ENCODE peak calls at places on chromosomes 16 and 17, in nine cellular contexts. I is RWPE1; D is NCI-H1105 treated with DMSO at 0.1 percent for 48 hours; K is stimulated activated naive B cell treated with anti-CD40 and anti-IgM and Interleukin-4, amounts not matched to agents 10 μg/mL and 1 μg/mL and 100 μg/mL, for 72 hours; N is GM10248; J is H54; C is substantia nigra; Y is fibroblast of villous mesenchyme; Q is stimulated activated CD4-positive, alpha-beta T cell treated with anti-CD3 and anti-CD28 coated beads, Interleukin-1b, Interleukin-23, amount 100 ng/mL, for 1 hour. M is an unnamed sample.

GRCh38 chr16:26531290-26531730 is 535.4 kb upstream of the C16orf82 start:
- DNase-seq in I (no peak), D (no peak), K (no peak), N (no peak), J (no peak), C (no peak), Y (no peak), Q (no peak), M (no peak)

GRCh38 chr16:27890866-27891265 is 172.6 kb downstream of the GSG1L start:
- DNase-seq in I (no peak), D (no peak), K (no peak), N (no peak), J (no peak), C (no peak), Y (no peak), Q (no peak), M (no peak)

GRCh38 chr17:81871387-81872120 is 417 bp upstream of the ARHGDIA start:
- DNase-seq in I (peak), D (peak), K (peak), N (peak), J (peak), C (peak), Y (peak), Q (peak), M (peak)

GRCh38 chr17:49514374-49514738 is 19.3 kb downstream of the NGFR start:
- DNase-seq in I (no peak), D (no peak), K (no peak), N (no peak), J (no peak), C (no peak), Y (peak), Q (no peak), M (no peak)

GRCh38 chr17:80668375-80669149 is 123.9 kb downstream of the RPTOR start:
- DNase-seq in I (no peak), D (no peak), K (no peak), N (no peak), J (no peak), C (no peak), Y (no peak), Q (no peak), M (no peak)

GRCh38 chr17:80034654-80034976 is 1.1 kb downstream of the TBC1D16 start:
- DNase-seq in I (no peak), D (no peak), K (no peak), N (no peak), J (no peak), C (no peak), Y (no peak), Q (no peak), M (no peak)

GRCh38 chr17:36816889-36817288 is 120.4 kb upstream of the LHX1 start:
- DNase-seq in I (no peak), D (no peak), K (no peak), N (no peak), J (no peak), C (no peak), Y (no peak), Q (no peak), M (no peak)

GRCh38 chr17:76014100-76014924 is 12.8 kb downstream of the EVPL start:
- DNase-seq in I (peak), D (peak), K (peak), N (peak), J (peak), C (peak), Y (peak), Q (peak), M (peak)

GRCh38 chr17:42618442-42619150 is 9.1 kb downstream of the TUBG1 start:
- DNase-seq in I (peak), D (peak), K (peak), N (peak), J (no peak), C (peak), Y (peak), Q (no peak), M (no peak)

GRCh38 chr17:43114101-43114691 is 11.0 kb downstream of the BRCA1 start:
- DNase-seq in I (no peak), D (no peak), K (no peak), N (no peak), J (no peak), C (no peak), Y (no peak), Q (no peak), M (no peak)

GRCh38 chr17:4127555-4127954 is 15.3 kb downstream of the ZZEF1 start:
- DNase-seq in I (no peak), D (no peak), K (no peak), N (peak), J (no peak), C (no peak), Y (no peak), Q (no peak), M (no peak)

GRCh38 chr17:21460358-21460757 is 84.2 kb downstream of the KCNJ12 start:
- DNase-seq in I (no peak), D (no peak), K (no peak), N (no peak), J (no peak), C (no peak), Y (peak), Q (no peak), M (no peak)

GRCh38 chr17:55582910-55583309 is 71.7 kb upstream of the SMIM36 start:
- DNase-seq in I (no peak), D (no peak), K (no peak), N (no peak), J (no peak), C (no peak), Y (no peak), Q (no peak), M (no peak)

GRCh38 chr17:65559802-65560627 is 1.4 kb downstream of the AXIN2 start:
- DNase-seq in I (no peak), D (peak), K (no peak), N (no peak), J (no peak), C (no peak), Y (no peak), Q (no peak), M (no peak)

GRCh38 chr17:13812350-13812749 is 210.6 kb upstream of the HS3ST3A1 start:
- DNase-seq in I (no peak), D (peak), K (no peak), N (no peak), J (no peak), C (no peak), Y (no peak), Q (no peak), M (no peak)

GRCh38 chr17:59634632-59635561 is 15.2 kb downstream of the CLTC start:
- DNase-seq in I (no peak), D (no peak), K (no peak), N (no peak), J (no peak), C (no peak), Y (peak), Q (no peak), M (no peak)

GRCh38 chr16:15539197-15539596 is 103.8 kb downstream of the MARF1 start:
- DNase-seq in I (no peak), D (no peak), K (no peak), N (no peak), J (no peak), C (no peak), Y (no peak), Q (no peak), M (no peak)

GRCh38 chr17:47288531-47289116 is 35.0 kb downstream of the ITGB3 start:
- DNase-seq in I (no peak), D (no peak), K (no peak), N (no peak), J (no peak), C (no peak), Y (no peak), Q (no peak), M (no peak)

GRCh38 chr16:78770353-78771091 is 671.1 kb downstream of the WWOX start:
- DNase-seq in I (peak), D (no peak), K (peak), N (peak), J (peak), C (peak), Y (peak), Q (peak), M (peak)

GRCh38 chr16:66386629-66387622 is 20.4 kb downstream of the CDH5 start:
- DNase-seq in I (no peak), D (no peak), K (no peak), N (no peak), J (no peak), C (no peak), Y (no peak), Q (no peak), M (no peak)

GRCh38 chr17:58989629-58990028 is 117.1 kb downstream of the TRIM37 start:
- DNase-seq in I (no peak), D (no peak), K (no peak), N (no peak), J (no peak), C (no peak), Y (no peak), Q (no peak), M (no peak)

GRCh38 chr17:40399185-40399584 is 18.5 kb downstream of the TOP2A start:
- DNase-seq in I (peak), D (peak), K (no peak), N (peak), J (no peak), C (no peak), Y (peak), Q (no peak), M (no peak)

GRCh38 chr16:6189216-6189615 is 1091.6 kb upstream of the EEF2KMT start:
- DNase-seq in I (no peak), D (no peak), K (no peak), N (no peak), J (no peak), C (no peak), Y (no peak), Q (no peak), M (no peak)

GRCh38 chr16:87333101-87333500 is 15.9 kb upstream of the C16orf95 start:
- DNase-seq in I (no peak), D (no peak), K (no peak), N (no peak), J (no peak), C (peak), Y (no peak), Q (no peak), M (peak)

GRCh38 chr16:54318941-54319340 is 32.4 kb upstream of the IRX3 start:
- DNase-seq in I (peak), D (no peak), K (no peak), N (no peak), J (no peak), C (no peak), Y (no peak), Q (no peak), M (no peak)

GRCh38 chr17:21124096-21124495 is 2.7 kb upstream of the DHRS7B start:
- DNase-seq in I (no peak), D (no peak), K (no peak), N (no peak), J (no peak), C (no peak), Y (no peak), Q (no peak), M (no peak)

GRCh38 chr16:2825899-2826298 is 4.2 kb upstream of the ZG16B start:
- DNase-seq in I (no peak), D (no peak), K (no peak), N (no peak), J (no peak), C (no peak), Y (no peak), Q (no peak), M (no peak)

GRCh38 chr17:42059815-42060214 is 9.4 kb upstream of the C17orf113 start:
- DNase-seq in I (no peak), D (no peak), K (no peak), N (no peak), J (no peak), C (no peak), Y (no peak), Q (no peak), M (no peak)

GRCh38 chr16:84889066-84889465 is 69.3 kb downstream of the CRISPLD2 start:
- DNase-seq in I (no peak), D (no peak), K (no peak), N (no peak), J (no peak), C (no peak), Y (peak), Q (no peak), M (no peak)

GRCh38 chr17:69084911-69085310 is 24.2 kb upstream of the ABCA9 start:
- DNase-seq in I (peak), D (no peak), K (no peak), N (no peak), J (no peak), C (no peak), Y (no peak), Q (no peak), M (no peak)

M was measured in occipital lobe.